ENCODE peak calls at places on chromosomes 7 and 10, in six cellular contexts. J, N, W, F, A and T are unnamed samples.

GRCh38 chr10:14798631-14799030 is 23.9 kb upstream of the FAM107B start:
- DNase-seq in J (no peak), N (no peak), W (no peak), F (no peak), A (no peak), T (no peak)

GRCh38 chr10:8639601-8640000 is 585.1 kb downstream of the GATA3 start:
- DNase-seq in J (no peak), N (no peak), W (no peak), F (no peak), A (no peak), T (no peak)

GRCh38 chr7:156693627-156694026 is 53.1 kb downstream of the RNF32 start:
- DNase-seq in J (no peak), N (no peak), W (no peak), F (no peak), A (no peak), T (no peak)

GRCh38 chr10:13684252-13684791 is 97.6 kb downstream of the PRPF18 start:
- DNase-seq in J (no peak), N (peak; percentile 36), W (no peak), F (no peak), A (no peak), T (no peak)

GRCh38 chr10:17624996-17625395 is 7.8 kb upstream of the HACD1 start:
- DNase-seq in J (no peak), N (no peak), W (no peak), F (no peak), A (no peak), T (no peak)

GRCh38 chr10:131685576-131685975 is 215.2 kb upstream of the PPP2R2D start:
- DNase-seq in J (no peak), N (no peak), W (no peak), F (no peak), A (no peak), T (no peak)

GRCh38 chr10:37704566-37704965 is 152.8 kb downstream of the ZNF248 start:
- DNase-seq in J (no peak), N (no peak), W (no peak), F (no peak), A (no peak), T (no peak)

GRCh38 chr10:810351-810846 is 120.9 kb upstream of the DIP2C start:
- DNase-seq in J (no peak), N (no peak), W (no peak), F (no peak), A (no peak), T (peak; percentile 71)

GRCh38 chr10:5518143-5518542 is 6.6 kb upstream of the CALML3 start:
- DNase-seq in J (no peak), N (peak; percentile 69), W (no peak), F (no peak), A (no peak), T (no peak)

GRCh38 chr7:28977881-28978280 is 19.8 kb upstream of the TRIL start:
- DNase-seq in J (no peak), N (no peak), W (no peak), F (no peak), A (no peak), T (no peak)

GRCh38 chr7:26457702-26458327 is 166.2 kb downstream of the SNX10 start:
- DNase-seq in J (no peak), N (no peak), W (no peak), F (peak; percentile 9), A (no peak), T (peak; percentile 51)

GRCh38 chr10:124052561-124052960 is 40.8 kb downstream of the CHST15 start:
- DNase-seq in J (no peak), N (no peak), W (no peak), F (no peak), A (no peak), T (no peak)

GRCh38 chr7:16739863-16740622 is 13.5 kb upstream of the TSPAN13 start:
- DNase-seq in J (no peak), N (peak; percentile 56), W (peak; percentile 93), F (peak; percentile 99), A (no peak), T (no peak)

GRCh38 chr7:45921699-45922519 is 837 bp upstream of the IGFBP3 start:
- DNase-seq in J (no peak), N (peak; percentile 59), W (peak; percentile 69), F (peak; percentile 68), A (no peak), T (peak; percentile 73)

GRCh38 chr7:69597278-69598076 is 798 bp upstream of the AUTS2 start:
- DNase-seq in J (no peak), N (peak; percentile 22), W (no peak), F (peak; percentile 20), A (no peak), T (peak; percentile 79)

GRCh38 chr10:65273063-65273462 is 1652.8 kb upstream of the LRRTM3 start:
- DNase-seq in J (no peak), N (no peak), W (no peak), F (no peak), A (no peak), T (no peak)

GRCh38 chr10:31999836-32000235 is 56.4 kb downstream of the KIF5B start:
- DNase-seq in J (no peak), N (no peak), W (no peak), F (no peak), A (no peak), T (no peak)

GRCh38 chr10:64316833-64317232 is 795.6 kb downstream of the REEP3 start:
- DNase-seq in J (no peak), N (no peak), W (no peak), F (no peak), A (no peak), T (no peak)

GRCh38 chr10:112953075-112953501 is 3.0 kb downstream of the TCF7L2 start:
- DNase-seq in J (no peak), N (peak; percentile 51), W (no peak), F (no peak), A (no peak), T (no peak)

GRCh38 chr7:78018541-78019456 is 220.2 kb downstream of the PHTF2 start:
- DNase-seq in J (no peak), N (peak; percentile 59), W (peak; percentile 20), F (peak; percentile 71), A (no peak), T (peak; percentile 52)

GRCh38 chr7:155804897-155805825 is 7.1 kb downstream of the SHH start:
- DNase-seq in J (peak; percentile 62), N (peak; percentile 84), W (no peak), F (peak; percentile 68), A (peak; percentile 62), T (peak; percentile 99)

GRCh38 chr7:23893172-23893941 is 183.3 kb downstream of the STK31 start:
- DNase-seq in J (no peak), N (no peak), W (no peak), F (peak; percentile 89), A (no peak), T (peak; percentile 67)

GRCh38 chr7:33107136-33108066 is 1.8 kb downstream of the RP9 start:
- DNase-seq in J (peak; percentile 50), N (peak; percentile 45), W (no peak), F (peak; percentile 63), A (no peak), T (peak; percentile 62)

GRCh38 chr10:94496646-94497045 is 48.9 kb upstream of the HELLS start:
- DNase-seq in J (no peak), N (no peak), W (no peak), F (no peak), A (no peak), T (no peak)

GRCh38 chr7:80411621-80412020 is 100.2 kb downstream of the GNAT3 start:
- DNase-seq in J (no peak), N (no peak), W (no peak), F (no peak), A (no peak), T (no peak)

GRCh38 chr10:125536236-125536635 is 146.7 kb downstream of the TEX36 start:
- DNase-seq in J (no peak), N (no peak), W (no peak), F (no peak), A (no peak), T (no peak)

GRCh38 chr7:85765698-85766298 is 578.9 kb upstream of the SEMA3D start:
- DNase-seq in J (no peak), N (peak; percentile 34), W (no peak), F (no peak), A (no peak), T (no peak)

GRCh38 chr7:128914566-128915151 is 4.2 kb upstream of the KCP start:
- DNase-seq in J (no peak), N (no peak), W (no peak), F (no peak), A (no peak), T (peak; percentile 45)

GRCh38 chr10:127694580-127695193 is 42.3 kb upstream of the FOXI2 start:
- DNase-seq in J (peak; percentile 52), N (peak; percentile 47), W (peak; percentile 31), F (peak; percentile 57), A (peak; percentile 36), T (peak; percentile 65)

GRCh38 chr7:150378115-150378852 is 846 bp upstream of the ZNF775 start:
- DNase-seq in J (peak; percentile 83), N (peak; percentile 85), W (peak; percentile 97), F (peak; percentile 94), A (no peak), T (peak; percentile 75)

GRCh38 chr7:43307522-43307921 is 195.1 kb downstream of the HECW1 start:
- DNase-seq in J (no peak), N (no peak), W (no peak), F (no peak), A (no peak), T (no peak)

GRCh38 chr10:123150986-123151738 is 3.0 kb upstream of the BUB3 start:
- DNase-seq in J (peak; percentile 54), N (peak; percentile 31), W (no peak), F (peak; percentile 24), A (no peak), T (peak; percentile 52)

GRCh38 chr10:21078410-21079329 is 181.6 kb upstream of the NEBL start:
- DNase-seq in J (peak; percentile 22), N (peak; percentile 65), W (peak; percentile 50), F (peak; percentile 48), A (peak; percentile 19), T (peak; percentile 63)

GRCh38 chr10:13485623-13486022 is 43.2 kb downstream of the BEND7 start:
- DNase-seq in J (no peak), N (no peak), W (no peak), F (no peak), A (no peak), T (peak; percentile 37)

GRCh38 chr7:127983804-127984332 is 47.4 kb downstream of the LRRC4 start:
- DNase-seq in J (no peak), N (no peak), W (no peak), F (peak; percentile 35), A (no peak), T (no peak)

GRCh38 chr10:121312582-121312981 is 285.7 kb downstream of the FGFR2 start:
- DNase-seq in J (no peak), N (no peak), W (no peak), F (no peak), A (no peak), T (peak; percentile 27)

GRCh38 chr10:44865289-44865671 is 45.9 kb upstream of the TMEM72 start:
- DNase-seq in J (no peak), N (peak; percentile 39), W (no peak), F (no peak), A (no peak), T (no peak)

GRCh38 chr7:143416565-143417149 is 8.0 kb upstream of the EPHA1 start:
- DNase-seq in J (peak; percentile 36), N (no peak), W (peak; percentile 47), F (peak; percentile 33), A (no peak), T (peak; percentile 82)

GRCh38 chr7:81013036-81013435 is 94.2 kb upstream of the SEMA3C start:
- DNase-seq in J (no peak), N (no peak), W (no peak), F (peak; percentile 79), A (no peak), T (no peak)